ENCODE peak calls at places on chromosomes 4 and X, in six cellular contexts. E is activated CD4-positive, alpha-beta T cell treated with anti-CD3 and anti-CD28 coated beads, Interleukin-2, amount 50 U/mL, for 4 hours; V is naive thymus-derived CD8-positive, alpha-beta T cell; O is NCI-H510A treated with DMSO at 0.1 percent for 48 hours; F is glutamatergic neuron; B is activated effector memory CD4-positive, alpha-beta T cell treated with Interleukin-2 at 50 U/mL for 16 hours. L is an unnamed sample.

GRCh38 chr4:143025111-143025704 is 159.5 kb upstream of the USP38 start:
- DNase-seq in V (no peak), B (no peak), O (no peak), F (no peak), E (no peak), L (no peak)

GRCh38 chr4:86927843-86928395 is 6.9 kb upstream of the AFF1 start:
- DNase-seq in B (no peak), F (no peak), V (no peak), O (peak), E (no peak), L (no peak)

GRCh38 chrX:130216312-130216711 is 44.5 kb downstream of the RAB33A start:
- DNase-seq in F (no peak), E (no peak), O (no peak), B (no peak), V (no peak), L (no peak)

GRCh38 chr4:105988671-105989070 is 93.4 kb downstream of the NPNT start:
- DNase-seq in O (no peak), E (no peak), F (no peak), B (no peak), V (no peak), L (no peak)

GRCh38 chrX:108443065-108443464 is 3.4 kb downstream of the COL4A5 start:
- DNase-seq in B (no peak), E (no peak), F (no peak), V (no peak), O (no peak), L (no peak)

GRCh38 chrX:1591863-1592127 is 391 bp downstream of the AKAP17A start:
- DNase-seq in V (no peak), O (no peak), F (no peak), E (no peak), B (no peak), L (no peak)

GRCh38 chr4:53586121-53586816 is 5.0 kb downstream of the LNX1 start:
- DNase-seq in B (no peak), V (no peak), F (no peak), E (no peak), O (no peak), L (no peak)

GRCh38 chrX:39158801-39159657 is 357.8 kb downstream of the MID1IP1 start:
- DNase-seq in B (no peak), O (peak), E (no peak), F (peak), V (no peak), L (no peak)

GRCh38 chr4:160202802-160203201 is 1099.9 kb downstream of the RAPGEF2 start:
- DNase-seq in E (no peak), V (no peak), B (no peak), F (no peak), O (no peak), L (no peak)

GRCh38 chr4:110458494-110459266 is 17.3 kb upstream of the ENPEP start:
- DNase-seq in F (no peak), V (no peak), B (no peak), O (no peak), E (no peak), L (no peak)

GRCh38 chr4:108466936-108467902 is 153.2 kb upstream of the RPL34 start:
- DNase-seq in B (no peak), E (no peak), O (peak), F (peak), V (peak), L (no peak)

GRCh38 chrX:132488819-132489255 is at the start of gene MBNL3:
- DNase-seq in V (peak), F (peak), B (peak), O (peak), E (peak), L (peak)

GRCh38 chr4:62003695-62004094 is 803.6 kb downstream of the ADGRL3 start:
- DNase-seq in F (no peak), O (no peak), V (no peak), E (no peak), B (no peak), L (no peak)

L was measured in naive B cell.